ENCODE peak calls at places on chromosomes 6 and 20, in seven cellular contexts. J is transverse colon, A is suprapubic skin, I is endothelial cell of umbilical vein, T is spleen, L is breast epithelium, X is K562. W is an unnamed sample.

GRCh38 chr6:135576055-135576454 is 78.5 kb upstream of the AHI1 start:
- DNase-seq in J (no peak), L (no peak), I (no peak), X (no peak), A (no peak), T (no peak), W (no peak)

GRCh38 chr20:6767166-6767535 is 335 bp upstream of the BMP2 start:
- DNase-seq in X (no peak), T (no peak), I (no peak), A (no peak), L (no peak), J (no peak), W (no peak)

GRCh38 chr6:81086931-81087330 is 665.5 kb downstream of the TENT5A start:
- DNase-seq in J (no peak), A (no peak), I (no peak), X (no peak), L (no peak), T (no peak), W (no peak)

GRCh38 chr6:111837641-111838500 is 35.4 kb downstream of the FYN start:
- DNase-seq in L (no peak), J (no peak), A (no peak), I (no peak), T (no peak), X (no peak), W (no peak)

GRCh38 chr20:54539521-54540046 is 64.2 kb downstream of the DOK5 start:
- DNase-seq in X (no peak), L (no peak), I (no peak), J (no peak), A (no peak), T (no peak), W (no peak)

GRCh38 chr6:34596798-34597197 is 40.7 kb upstream of the SPDEF start:
- DNase-seq in L (no peak), I (no peak), T (no peak), J (no peak), A (no peak), X (no peak), W (no peak)

GRCh38 chr6:26003102-26003694 is 40.6 kb downstream of the TRIM38 start:
- DNase-seq in I (peak; percentile 74), J (peak; percentile 68), L (no peak), X (peak; percentile 75), A (no peak), T (no peak), W (peak; percentile 66)

GRCh38 chr20:37627060-37627766 is 66.6 kb upstream of the CTNNBL1 start:
- DNase-seq in X (peak; percentile 54), J (no peak), T (no peak), L (no peak), A (no peak), I (peak; percentile 52), W (no peak)

GRCh38 chr6:129490551-129491245 is 219.3 kb downstream of the ARHGAP18 start:
- DNase-seq in J (peak; percentile 15), T (no peak), L (peak; percentile 46), X (peak; percentile 70), I (peak; percentile 95), A (no peak), W (no peak)

GRCh38 chr6:110180228-110181008 is at the start of gene CDC40:
- DNase-seq in X (peak; percentile 63), J (peak; percentile 59), T (peak; percentile 93), L (peak; percentile 28), I (no peak), A (peak; percentile 83), W (peak; percentile 50)

GRCh38 chr20:15100506-15101160 is 763.2 kb upstream of the FLRT3 start:
- DNase-seq in T (no peak), L (no peak), I (no peak), A (no peak), X (no peak), J (no peak), W (no peak)

GRCh38 chr6:26272171-26272631 is 92.8 kb upstream of the BTN3A2 start:
- DNase-seq in J (peak; percentile 75), L (peak; percentile 55), X (no peak), A (peak; percentile 79), I (no peak), T (peak; percentile 94), W (peak; percentile 50)

GRCh38 chr6:77072694-77073409 is 390.4 kb downstream of the HTR1B start:
- DNase-seq in L (no peak), J (no peak), A (no peak), T (no peak), X (no peak), I (no peak), W (no peak)

GRCh38 chr6:131067521-131067920 is 4.5 kb upstream of the EPB41L2 start:
- DNase-seq in J (no peak), T (no peak), X (no peak), L (no peak), A (no peak), I (no peak), W (no peak)

GRCh38 chr6:30883743-30884520 is at the start of gene DDR1:
- DNase-seq in L (peak; percentile 91), J (peak; percentile 83), X (peak; percentile 93), I (no peak), T (peak; percentile 89), A (peak; percentile 89), W (peak; percentile 89)

GRCh38 chr6:44456070-44456965 is 68.8 kb downstream of the CDC5L start:
- DNase-seq in J (peak; percentile 34), T (peak; percentile 84), L (no peak), I (peak; percentile 63), X (peak; percentile 84), A (no peak), W (peak; percentile 46)

DNA sequence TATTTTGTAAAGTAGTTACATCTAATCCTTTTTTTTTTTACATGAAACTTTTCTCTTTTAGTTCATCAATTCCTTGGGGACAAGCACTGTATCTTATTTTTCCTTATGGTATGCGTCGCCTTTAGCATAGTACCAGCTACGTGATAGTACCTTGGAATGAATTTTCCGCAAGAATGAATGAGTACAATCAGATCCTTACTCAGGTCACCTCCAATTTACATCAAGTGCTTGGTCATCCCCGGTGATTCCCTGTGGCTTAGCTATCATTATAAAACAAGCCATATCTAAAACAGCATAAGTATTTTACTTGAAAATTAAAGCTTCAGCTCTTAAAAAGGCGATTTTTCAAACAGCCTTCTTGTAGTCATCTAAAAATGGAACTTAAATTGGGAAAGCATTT is 680.4 kb upstream of the MAP3K7 start:
- DNase-seq in J (no peak), T (no peak), X (no peak), I (no peak), A (no peak), L (no peak), W (no peak)
- H3K4me3 ChIP-seq in J (no peak overlapping the region), T (no peak overlapping the region), X (no peak overlapping the region), I (no peak overlapping the region), A (no peak overlapping the region), L (no peak overlapping the region), W (no peak overlapping the region)

GRCh38 chr20:31720486-31721407 is 1.9 kb downstream of the BCL2L1 start:
- DNase-seq in A (no peak), X (peak; percentile 3), L (no peak), J (peak; percentile 60), T (no peak), I (peak; percentile 32), W (peak; percentile 36)
- TF ChIP-seq POLR2AphosphoS5 in A (no peak), X (no peak), L (no peak), J (no peak), T (no peak), I (no peak), W (no peak)

GRCh38 chr20:53222932-53223331 is 250.8 kb downstream of the TSHZ2 start:
- DNase-seq in X (no peak), T (no peak), A (no peak), L (no peak), J (no peak), I (no peak), W (no peak)

GRCh38 chr20:53226788-53227187 is 254.6 kb downstream of the TSHZ2 start:
- DNase-seq in L (no peak), T (no peak), X (no peak), A (no peak), J (no peak), I (no peak), W (no peak)

GRCh38 chr20:53224851-53225250 is 252.7 kb downstream of the TSHZ2 start:
- DNase-seq in L (no peak), I (no peak), J (no peak), X (no peak), A (no peak), T (no peak), W (no peak)

GRCh38 chr20:53227523-53227922 is 255.4 kb downstream of the TSHZ2 start:
- DNase-seq in I (no peak), J (no peak), X (no peak), L (no peak), A (no peak), T (no peak), W (no peak)
- H3K4me3 ChIP-seq in I (no peak overlapping the region), J (no peak overlapping the region), X (no peak overlapping the region), L (no peak overlapping the region), A (no peak overlapping the region), T (no peak overlapping the region), W (no peak overlapping the region)

GRCh38 chr6:137403855-137404254 is 90.3 kb downstream of the OLIG3 start:
- DNase-seq in L (no peak), T (no peak), A (no peak), J (no peak), X (no peak), I (no peak), W (peak; percentile 48)

GRCh38 chr6:137401058-137401457 is 93.1 kb downstream of the OLIG3 start:
- DNase-seq in T (no peak), I (no peak), J (no peak), L (no peak), A (no peak), X (no peak), W (no peak)

GRCh38 chr6:137403443-137403842 is 90.8 kb downstream of the OLIG3 start:
- DNase-seq in A (no peak), T (no peak), L (no peak), X (no peak), J (no peak), I (no peak), W (no peak)

GRCh38 chr6:137402143-137402542 is 92.1 kb downstream of the OLIG3 start:
- DNase-seq in I (no peak), X (no peak), J (no peak), T (no peak), A (no peak), L (no peak), W (no peak)

GRCh38 chr6:137399949-137400443 is 94.2 kb downstream of the OLIG3 start:
- DNase-seq in I (no peak), T (no peak), L (no peak), X (no peak), A (no peak), J (no peak), W (no peak)
- TF ChIP-seq POLR2AphosphoS5 in I (no peak), T (no peak), L (no peak), X (no peak), A (no peak), J (no peak), W (no peak)

GRCh38 chr6:53378208-53378607 is 29.5 kb upstream of the ELOVL5 start:
- DNase-seq in I (no peak), T (no peak), J (no peak), L (no peak), X (no peak), A (no peak), W (no peak)
- H3K4me3 ChIP-seq in I (no peak overlapping the region), T (no peak overlapping the region), J (no peak overlapping the region), L (no peak overlapping the region), X (no peak overlapping the region), A (no peak overlapping the region), W (no peak overlapping the region)

W was measured in stomach.